ENCODE peak calls at places on chromosomes 13 and 19, in six cellular contexts. D, Y, G, L, V and Z are unnamed samples.

GRCh38 chr19:19209372-19209771 is 2.4 kb upstream of the NCAN start:
- DNase-seq in D (no peak), Y (no peak), G (no peak), L (no peak), V (no peak), Z (no peak)

GRCh38 chr19:35049456-35049855 is 7.9 kb downstream of the HPN start:
- DNase-seq in D (no peak), Y (no peak), G (no peak), L (no peak), V (no peak), Z (no peak)

GRCh38 chr13:22506286-22506685 is 674.5 kb upstream of the SGCG start:
- DNase-seq in D (no peak), Y (no peak), G (no peak), L (no peak), V (no peak), Z (no peak)

GRCh38 chr13:109088528-109088927 is 459.1 kb downstream of the MYO16 start:
- DNase-seq in D (no peak), Y (no peak), G (no peak), L (no peak), V (no peak), Z (no peak)

GRCh38 chr19:5065717-5066116 is 96.8 kb downstream of the KDM4B start:
- DNase-seq in D (no peak), Y (no peak), G (no peak), L (no peak), V (no peak), Z (no peak)

GRCh38 chr19:16584825-16585801 is 12.9 kb upstream of the SLC35E1 start:
- DNase-seq in D (no peak), Y (no peak), G (no peak), L (peak; percentile 18), V (no peak), Z (no peak)

GRCh38 chr13:100301418-100301817 is 212.5 kb downstream of the PCCA start:
- DNase-seq in D (peak; percentile 4), Y (peak; percentile 6), G (no peak), L (no peak), V (no peak), Z (no peak)

GRCh38 chr19:55264531-55264930 is 5.7 kb upstream of the PPP6R1 start:
- DNase-seq in D (no peak), Y (no peak), G (no peak), L (no peak), V (no peak), Z (no peak)

GRCh38 chr19:33740811-33741396 is 55.8 kb upstream of the KCTD15 start:
- DNase-seq in D (peak; percentile 25), Y (peak; percentile 42), G (no peak), L (peak; percentile 10), V (peak; percentile 2), Z (no peak)

GRCh38 chr19:1157931-1158884 is 15.9 kb downstream of the SBNO2 start:
- DNase-seq in D (no peak), Y (no peak), G (no peak), L (no peak), V (no peak), Z (no peak)

GRCh38 chr19:47391510-47392223 is 27.7 kb downstream of the MEIS3 start:
- DNase-seq in D (peak; percentile 72), Y (peak; percentile 65), G (peak; percentile 67), L (peak; percentile 89), V (peak; percentile 89), Z (peak; percentile 73)

GRCh38 chr19:13505761-13506549 is at the start of gene CACNA1A:
- DNase-seq in D (no peak), Y (no peak), G (peak; percentile 4), L (peak; percentile 22), V (peak; percentile 5), Z (no peak)

GRCh38 chr19:33063356-33064116 is 1.2 kb downstream of the RHPN2 start:
- DNase-seq in D (peak; percentile 18), Y (peak; percentile 17), G (no peak), L (peak; percentile 4), V (no peak), Z (no peak)

GRCh38 chr19:47891923-47892666 is 6.0 kb upstream of the SULT2A1 start:
- DNase-seq in D (no peak), Y (no peak), G (no peak), L (no peak), V (no peak), Z (no peak)

GRCh38 chr13:94640676-94641075 is 39.0 kb downstream of the GPR180 start:
- DNase-seq in D (peak; percentile 8), Y (no peak), G (no peak), L (no peak), V (no peak), Z (no peak)

GRCh38 chr19:45919678-45920077 is 5.1 kb upstream of the NANOS2 start:
- DNase-seq in D (no peak), Y (no peak), G (no peak), L (no peak), V (no peak), Z (no peak)

GRCh38 chr19:5349041-5349440 is 8.4 kb upstream of the PTPRS start:
- DNase-seq in D (no peak), Y (no peak), G (no peak), L (no peak), V (no peak), Z (no peak)

GRCh38 chr19:35079826-35080225 is 35.8 kb upstream of the FXYD3 start:
- DNase-seq in D (no peak), Y (no peak), G (no peak), L (no peak), V (no peak), Z (no peak)

GRCh38 chr13:30577381-30577780 is 40.3 kb upstream of the USPL1 start:
- DNase-seq in D (peak; percentile 96), Y (no peak), G (peak; percentile 4), L (peak; percentile 56), V (no peak), Z (no peak)

GRCh38 chr13:26457212-26457611 is 100.3 kb upstream of the WASF3 start:
- DNase-seq in D (no peak), Y (no peak), G (no peak), L (no peak), V (no peak), Z (no peak)

GRCh38 chr13:53694814-53695533 is 666.4 kb downstream of the OLFM4 start:
- DNase-seq in D (no peak), Y (no peak), G (no peak), L (no peak), V (no peak), Z (no peak)

GRCh38 chr13:51534075-51534817 is 50.0 kb upstream of the WDFY2 start:
- DNase-seq in D (no peak), Y (peak; percentile 15), G (no peak), L (peak; percentile 56), V (no peak), Z (peak; percentile 27)

GRCh38 chr13:80196756-80197155 is 144.2 kb downstream of the SPRY2 start:
- DNase-seq in D (peak; percentile 23), Y (no peak), G (no peak), L (no peak), V (no peak), Z (no peak)

GRCh38 chr13:110209950-110210603 is 96.9 kb downstream of the COL4A1 start:
- DNase-seq in D (no peak), Y (no peak), G (no peak), L (no peak), V (no peak), Z (no peak)

GRCh38 chr13:39581177-39581576 is 21.8 kb downstream of the LHFPL6 start:
- DNase-seq in D (no peak), Y (no peak), G (no peak), L (no peak), V (no peak), Z (no peak)

GRCh38 chr19:15369594-15369891 is 10.0 kb downstream of the AKAP8 start:
- DNase-seq in D (no peak), Y (no peak), G (no peak), L (no peak), V (no peak), Z (no peak)

GRCh38 chr19:39335168-39335567 is 675 bp downstream of the GMFG start:
- DNase-seq in D (no peak), Y (no peak), G (no peak), L (peak; percentile 35), V (no peak), Z (no peak)

GRCh38 chr19:55459950-55460657 is 1.3 kb downstream of the ISOC2 start:
- DNase-seq in D (peak; percentile 34), Y (no peak), G (no peak), L (no peak), V (no peak), Z (no peak)

GRCh38 chr19:50475101-50475568 is 1.2 kb upstream of the EMC10 start:
- DNase-seq in D (no peak), Y (no peak), G (no peak), L (no peak), V (no peak), Z (no peak)

GRCh38 chr13:38607136-38607535 is 79.7 kb upstream of the FREM2 start:
- DNase-seq in D (peak; percentile 9), Y (no peak), G (no peak), L (no peak), V (no peak), Z (no peak)

GRCh38 chr13:37870895-37871550 is 1.5 kb upstream of the TRPC4 start:
- DNase-seq in D (peak; percentile 77), Y (no peak), G (no peak), L (no peak), V (no peak), Z (no peak)